ENCODE peak calls at places on chromosomes 6 and 20, in five cellular contexts. Y is fibroblast of pulmonary artery, K is heart left ventricle, B is sigmoid colon, L is mammary epithelial cell. T is an unnamed sample.
A peak's percentile ranks its signal among the peaks of the same experiment; 100 is the strongest.

GRCh38 chr6:8588176-8588575 is 152.8 kb upstream of the SLC35B3 start:
- DNase-seq in L (no peak), K (no peak), Y (no peak), B (no peak), T (no peak)

GRCh38 chr20:33811763-33812672 is 870 bp downstream of the CHMP4B start:
- DNase-seq in L (peak; percentile 92), B (peak; percentile 88), Y (peak; percentile 82), K (peak; percentile 63), T (peak; percentile 49)

GRCh38 chr20:20452254-20452676 is 84.4 kb downstream of the INSM1 start:
- DNase-seq in B (no peak), K (peak; percentile 44), Y (peak; percentile 59), L (peak; percentile 64), T (peak; percentile 38)

GRCh38 chr20:52010541-52010940 is 181.0 kb downstream of the ZFP64 start:
- DNase-seq in L (no peak), B (no peak), K (no peak), Y (no peak), T (no peak)

GRCh38 chr20:1809611-1810510 is 85.3 kb upstream of the SIRPA start:
- DNase-seq in K (no peak), L (peak; percentile 77), B (no peak), Y (peak; percentile 46), T (no peak)

GRCh38 chr6:82785206-82785605 is 280.4 kb downstream of the UBE3D start:
- DNase-seq in B (no peak), Y (no peak), K (no peak), L (no peak), T (no peak)

GRCh38 chr20:32252189-32252588 is 25.3 kb upstream of the KIF3B start:
- DNase-seq in Y (no peak), L (no peak), K (no peak), B (no peak), T (no peak)

GRCh38 chr6:45663181-45664180 is 285.7 kb upstream of the SUPT3H start:
- DNase-seq in Y (peak; percentile 33), L (no peak), K (peak; percentile 24), B (no peak), T (no peak)

GRCh38 chr6:10720229-10720959 is 2.5 kb upstream of the TMEM14C start:
- DNase-seq in B (peak; percentile 61), L (peak; percentile 43), Y (no peak), K (peak; percentile 69), T (no peak)

GRCh38 chr20:33103561-33103960 is 24.1 kb downstream of the BPIFB4 start:
- DNase-seq in K (no peak), B (no peak), Y (no peak), L (no peak), T (no peak)

GRCh38 chr20:15555913-15556312 is 1017.3 kb downstream of the KIF16B start:
- DNase-seq in K (no peak), B (no peak), Y (no peak), L (no peak), T (no peak)

GRCh38 chr6:133834472-133835170 is 54.3 kb upstream of the TCF21 start:
- DNase-seq in Y (no peak), K (no peak), B (no peak), L (no peak), T (no peak)

GRCh38 chr6:10800810-10801209 is 37.5 kb downstream of the MAK start:
- DNase-seq in B (no peak), Y (peak; percentile 29), L (peak; percentile 40), K (no peak), T (peak; percentile 3)

GRCh38 chr6:28282923-28283322 is 1.6 kb downstream of the PGBD1 start:
- DNase-seq in K (no peak), B (no peak), L (no peak), Y (peak; percentile 22), T (no peak)

DNA sequence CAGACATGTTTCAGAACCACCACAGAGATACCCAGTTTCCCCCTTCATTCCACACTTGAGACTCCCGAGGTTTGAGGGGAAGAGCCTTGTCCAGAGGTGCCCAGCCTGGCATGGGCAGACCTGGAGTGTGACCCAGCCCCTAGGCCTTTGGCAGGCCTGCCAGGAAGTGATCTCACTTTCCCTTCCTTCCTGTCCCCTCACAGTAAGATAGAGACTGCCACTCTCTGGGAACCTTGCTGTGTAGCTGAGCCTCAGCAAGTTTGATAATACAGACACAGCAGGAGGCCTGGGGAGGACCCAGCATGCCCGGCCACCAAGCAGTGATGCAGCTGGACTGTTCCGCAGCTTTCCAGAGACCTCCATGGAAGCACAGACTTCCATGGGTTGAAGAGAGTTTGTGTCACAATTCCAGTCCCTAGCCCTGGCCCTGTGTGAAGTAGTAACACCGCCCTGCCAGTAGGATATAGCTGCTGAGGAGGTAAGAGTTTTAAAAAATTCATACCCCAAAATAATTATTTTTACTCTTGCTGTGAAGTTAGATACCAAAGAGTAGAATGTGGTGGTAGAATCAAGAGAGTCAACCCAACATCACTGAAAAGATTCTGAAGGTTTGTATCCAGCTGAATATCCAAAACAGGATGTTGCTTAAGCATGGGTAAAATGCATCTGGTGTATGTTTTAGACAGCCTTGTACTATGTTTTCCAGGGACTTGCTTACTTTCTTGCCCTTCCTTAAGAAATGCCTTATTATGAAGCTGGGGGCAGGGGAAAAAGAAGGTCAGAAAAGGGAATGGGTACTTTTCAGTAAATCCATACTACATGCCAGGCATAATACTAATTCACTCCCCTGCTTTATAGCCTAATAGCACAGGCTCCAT is 16.3 kb downstream of the PKIG start:
- DNase-seq in K (peak; percentile 75), Y (peak; percentile 68), B (no peak), L (no peak), T (no peak)
- TF ChIP-seq CTCF in K (no peak), Y (peak; percentile 21), B (peak; percentile 10), L (no peak), T (no peak)

GRCh38 chr6:12344949-12345693 is 55.0 kb downstream of the EDN1 start:
- DNase-seq in B (no peak), L (no peak), K (no peak), Y (no peak), T (no peak)
- TF ChIP-seq CTCF in B (no peak), L (no peak), K (no peak), Y (no peak), T (no peak)

DNA sequence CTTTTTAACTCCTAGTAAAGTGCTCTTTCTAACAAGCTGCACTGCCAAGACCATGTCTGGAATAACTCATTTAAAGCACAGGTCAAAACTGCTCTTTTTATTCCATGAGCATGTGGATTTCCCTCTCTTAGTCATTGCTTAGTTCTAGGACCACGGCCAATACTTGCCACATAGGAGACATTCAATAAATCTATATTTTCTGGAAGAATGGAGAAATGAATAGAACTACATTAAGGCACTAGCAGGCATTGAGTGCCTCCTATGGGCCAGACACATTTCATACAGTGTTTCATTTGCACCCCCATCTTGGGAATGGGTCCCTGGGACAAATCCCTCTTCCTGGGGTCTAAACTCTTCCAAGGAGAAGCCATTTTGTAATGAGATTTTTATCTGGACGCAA is 552.8 kb upstream of the CITED2 start:
- DNase-seq in L (no peak), K (no peak), B (no peak), Y (peak; percentile 88), T (no peak)
- TF ChIP-seq CTCF in L (peak; percentile 25), K (peak; percentile 10), B (no peak), Y (peak; percentile 43), T (peak; percentile 30)

GRCh38 chr6:43120101-43120730 is 44.1 kb downstream of the PTK7 start:
- DNase-seq in Y (no peak), K (no peak), B (no peak), L (no peak), T (no peak)

GRCh38 chr6:43119456-43119855 is 43.3 kb downstream of the PTK7 start:
- DNase-seq in B (no peak), K (no peak), Y (no peak), L (no peak), T (no peak)

GRCh38 chr6:43122146-43122545 is 46.0 kb downstream of the PTK7 start:
- DNase-seq in L (no peak), K (no peak), B (no peak), Y (no peak), T (no peak)

GRCh38 chr6:43123691-43124314 is 47.3 kb upstream of the SRF start:
- DNase-seq in Y (no peak), K (no peak), L (no peak), B (no peak), T (no peak)

GRCh38 chr6:43120938-43121913 is 45.1 kb downstream of the PTK7 start:
- DNase-seq in B (peak; percentile 87), Y (peak; percentile 98), L (peak; percentile 93), K (no peak), T (peak; percentile 98)
- TF ChIP-seq CTCF in B (no peak), Y (peak; percentile 15), L (peak; percentile 16), K (no peak), T (peak; percentile 24)

GRCh38 chr6:34071111-34071883 is 74.6 kb downstream of the GRM4 start:
- DNase-seq in K (no peak), Y (no peak), L (no peak), B (no peak), T (no peak)

GRCh38 chr6:34072727-34073126 is 73.2 kb downstream of the GRM4 start:
- DNase-seq in L (no peak), K (no peak), Y (no peak), B (no peak), T (no peak)

GRCh38 chr6:34071884-34072379 is 74.0 kb downstream of the GRM4 start:
- DNase-seq in K (no peak), Y (no peak), B (no peak), L (no peak), T (no peak)

GRCh38 chr6:34068462-34069044 is 77.3 kb downstream of the GRM4 start:
- DNase-seq in Y (no peak), L (no peak), K (no peak), B (no peak), T (no peak)

GRCh38 chr6:34070315-34071110 is 75.4 kb downstream of the GRM4 start:
- DNase-seq in Y (peak; percentile 6), K (no peak), B (no peak), L (no peak), T (no peak)
- TF ChIP-seq CTCF in Y (no peak), K (no peak), B (no peak), L (no peak), T (no peak)

GRCh38 chr6:14501914-14502313 is 384.3 kb downstream of the CD83 start:
- DNase-seq in Y (no peak), L (no peak), B (no peak), K (no peak), T (no peak)

GRCh38 chr6:14499309-14499708 is 381.7 kb downstream of the CD83 start:
- DNase-seq in Y (no peak), B (no peak), L (no peak), K (no peak), T (no peak)

GRCh38 chr6:14498748-14499147 is 381.2 kb downstream of the CD83 start:
- DNase-seq in L (no peak), K (no peak), B (no peak), Y (no peak), T (no peak)

GRCh38 chr6:14501240-14501639 is 383.7 kb downstream of the CD83 start:
- DNase-seq in B (no peak), L (no peak), K (no peak), Y (no peak), T (peak; percentile 64)

DNA sequence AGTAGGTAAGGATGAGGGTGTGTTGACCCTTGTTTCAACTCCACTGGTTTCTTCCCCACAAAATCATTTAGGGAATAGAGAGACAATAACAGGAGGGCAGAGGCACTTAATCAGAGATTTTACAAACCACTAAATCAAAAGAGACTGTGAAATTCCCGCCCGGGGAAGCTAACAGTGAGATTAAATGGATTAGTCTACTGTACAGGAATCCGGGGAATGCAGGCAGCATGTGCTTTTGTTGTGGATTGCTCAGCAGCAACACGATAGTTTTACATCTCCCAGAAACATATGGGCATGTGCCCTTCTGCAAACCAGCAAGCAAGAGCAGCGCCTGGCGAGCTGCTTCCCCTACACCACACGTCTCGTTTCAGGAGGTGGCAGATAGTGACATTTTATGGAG is 382.2 kb downstream of the CD83 start:
- DNase-seq in B (no peak), Y (peak; percentile 78), L (peak; percentile 59), K (no peak), T (peak; percentile 92)
- TF ChIP-seq CTCF in B (no peak), Y (no peak), L (no peak), K (no peak), T (peak; percentile 3)

GRCh38 chr6:165822501-165822900 is 159.5 kb upstream of the PDE10A start:
- DNase-seq in Y (no peak), L (no peak), K (no peak), B (no peak), T (no peak)
- TF ChIP-seq CTCF in Y (no peak), L (no peak), K (no peak), B (no peak), T (no peak)